ENCODE peak calls at places on chromosome 16, in nine cellular contexts. F, V, A, H, K, J, M, P and W are unnamed samples.

GRCh38 chr16:88777801-88778415 is 7.1 kb downstream of the PIEZO1 start:
- DNase-seq in F (no peak), V (no peak), A (no peak), H (no peak), K (no peak), J (no peak), M (no peak), P (no peak), W (no peak)

GRCh38 chr16:68377667-68378420 is 67.0 kb downstream of the PRMT7 start:
- DNase-seq in F (no peak), V (no peak), A (no peak), H (peak), K (peak), J (no peak), M (no peak), P (no peak), W (no peak)

GRCh38 chr16:46961373-46962353 is 11.8 kb downstream of the DNAJA2 start:
- DNase-seq in F (no peak), V (peak), A (no peak), H (no peak), K (no peak), J (no peak), M (no peak), P (peak), W (no peak)

GRCh38 chr16:48123104-48123788 is 32.5 kb downstream of the ABCC12 start:
- DNase-seq in F (peak), V (peak), A (peak), H (peak), K (peak), J (peak), M (no peak), P (no peak), W (peak)

GRCh38 chr16:50270510-50271147 is 4.3 kb downstream of the ADCY7 start:
- DNase-seq in F (no peak), V (no peak), A (no peak), H (no peak), K (no peak), J (no peak), M (no peak), P (no peak), W (no peak)

GRCh38 chr16:58127033-58127556 is 2.1 kb downstream of the CFAP20 start:
- DNase-seq in F (no peak), V (peak), A (peak), H (peak), K (peak), J (peak), M (peak), P (no peak), W (peak)

GRCh38 chr16:78962457-78962929 is 638.0 kb downstream of the MAF start:
- DNase-seq in F (no peak), V (no peak), A (no peak), H (no peak), K (no peak), J (no peak), M (no peak), P (no peak), W (no peak)

GRCh38 chr16:79182618-79183017 is 417.9 kb downstream of the MAF start:
- DNase-seq in F (no peak), V (no peak), A (no peak), H (no peak), K (no peak), J (no peak), M (no peak), P (no peak), W (no peak)

GRCh38 chr16:546909-547770 is 13.1 kb upstream of the PRR35 start:
- DNase-seq in F (peak), V (peak), A (peak), H (no peak), K (no peak), J (peak), M (peak), P (peak), W (no peak)

GRCh38 chr16:9012848-9013507 is 49.3 kb upstream of the USP7 start:
- DNase-seq in F (no peak), V (no peak), A (peak), H (peak), K (no peak), J (no peak), M (peak), P (no peak), W (no peak)

GRCh38 chr16:21121150-21121549 is 29.5 kb downstream of the DNAH3 start:
- DNase-seq in F (no peak), V (no peak), A (no peak), H (no peak), K (no peak), J (no peak), M (no peak), P (no peak), W (no peak)

GRCh38 chr16:52812945-52813556 is 239.6 kb downstream of the CHD9NB start:
- DNase-seq in F (no peak), V (peak), A (peak), H (peak), K (peak), J (peak), M (no peak), P (no peak), W (peak)

GRCh38 chr16:75281826-75282225 is 30.4 kb upstream of the BCAR1 start:
- DNase-seq in F (no peak), V (no peak), A (no peak), H (no peak), K (no peak), J (no peak), M (no peak), P (no peak), W (no peak)

GRCh38 chr16:66740010-66740409 is 11.4 kb downstream of the DYNC1LI2 start:
- DNase-seq in F (no peak), V (no peak), A (peak), H (peak), K (no peak), J (peak), M (peak), P (no peak), W (no peak)

GRCh38 chr16:67528222-67528869 is at the start of gene RIPOR1:
- DNase-seq in F (no peak), V (peak), A (peak), H (no peak), K (no peak), J (peak), M (peak), P (no peak), W (no peak)

GRCh38 chr16:90061437-90061836 is 15.7 kb downstream of the PRDM7 start:
- DNase-seq in F (no peak), V (no peak), A (no peak), H (no peak), K (no peak), J (no peak), M (no peak), P (no peak), W (no peak)
- H3K4me3 ChIP-seq in F (no peak), V (no peak), A (no peak), H (no peak), K (no peak), J (no peak), M (no peak), P (no peak), W (no peak)

DNA sequence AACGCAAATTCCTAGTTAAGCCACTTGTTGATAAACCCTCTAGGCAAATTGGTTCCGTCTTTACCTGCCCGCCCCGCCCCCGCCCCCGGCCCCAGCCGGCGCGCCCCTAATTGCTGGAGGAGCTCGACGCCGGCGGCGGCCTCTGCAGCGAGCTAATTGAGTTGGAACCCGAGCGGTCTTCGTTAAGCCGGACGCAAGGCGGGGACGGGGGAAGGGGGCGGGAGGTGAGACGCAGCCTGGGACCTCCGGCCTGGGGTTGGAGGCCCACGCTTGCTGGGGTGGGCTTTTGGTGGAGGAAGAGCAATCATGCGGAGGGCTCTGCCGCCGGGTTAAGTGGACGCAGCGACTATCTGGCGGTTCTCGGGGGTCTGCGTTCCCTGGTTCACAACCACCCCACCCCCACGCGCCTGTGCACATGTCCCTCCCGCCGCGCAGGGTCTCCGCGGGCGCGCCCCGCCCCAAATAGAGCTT is 12.7 kb upstream of the FOXF1 start:
- DNase-seq in F (no peak), V (no peak), A (no peak), H (no peak), K (no peak), J (no peak), M (no peak), P (no peak), W (no peak)
- H3K4me3 ChIP-seq in F (peak), V (no peak), A (no peak), H (no peak), K (no peak), J (no peak), M (peak), P (no peak), W (peak)

GRCh38 chr16:27698746-27699145 is 148.8 kb downstream of the KATNIP start:
- DNase-seq in F (no peak), V (no peak), A (no peak), H (no peak), K (no peak), J (no peak), M (no peak), P (no peak), W (no peak)

GRCh38 chr16:27699540-27699939 is 149.6 kb downstream of the KATNIP start:
- DNase-seq in F (no peak), V (no peak), A (no peak), H (no peak), K (no peak), J (no peak), M (no peak), P (no peak), W (no peak)

GRCh38 chr16:27698266-27698665 is 148.3 kb downstream of the KATNIP start:
- DNase-seq in F (no peak), V (no peak), A (peak), H (no peak), K (no peak), J (no peak), M (peak), P (no peak), W (no peak)

GRCh38 chr16:27701381-27701780 is 151.4 kb downstream of the KATNIP start:
- DNase-seq in F (no peak), V (no peak), A (no peak), H (no peak), K (no peak), J (no peak), M (no peak), P (no peak), W (no peak)

DNA sequence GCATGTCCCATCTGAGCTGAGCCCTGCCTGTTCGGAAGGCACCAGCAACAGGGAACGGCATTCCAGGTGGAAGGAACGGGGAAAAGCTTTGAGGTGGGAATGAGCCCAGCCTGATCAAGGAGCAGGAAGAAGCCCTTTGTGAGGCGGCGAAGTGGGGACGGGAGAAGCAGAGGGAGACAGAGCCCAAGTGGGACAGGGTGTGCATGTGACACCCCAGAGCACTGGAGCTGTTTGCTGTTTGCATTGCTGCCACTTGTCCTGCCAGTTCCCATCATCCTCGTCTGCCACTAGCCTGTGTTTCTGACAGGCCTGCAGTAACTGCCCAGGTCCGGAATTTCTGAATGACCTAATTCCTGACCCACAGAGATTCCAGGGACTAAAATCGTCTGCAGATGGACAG is 150.7 kb downstream of the KATNIP start:
- DNase-seq in F (no peak), V (peak), A (no peak), H (no peak), K (no peak), J (no peak), M (no peak), P (no peak), W (no peak)
- H3K4me3 ChIP-seq in F (no peak), V (no peak), A (no peak), H (no peak), K (no peak), J (no peak), M (no peak), P (no peak), W (no peak)

DNA sequence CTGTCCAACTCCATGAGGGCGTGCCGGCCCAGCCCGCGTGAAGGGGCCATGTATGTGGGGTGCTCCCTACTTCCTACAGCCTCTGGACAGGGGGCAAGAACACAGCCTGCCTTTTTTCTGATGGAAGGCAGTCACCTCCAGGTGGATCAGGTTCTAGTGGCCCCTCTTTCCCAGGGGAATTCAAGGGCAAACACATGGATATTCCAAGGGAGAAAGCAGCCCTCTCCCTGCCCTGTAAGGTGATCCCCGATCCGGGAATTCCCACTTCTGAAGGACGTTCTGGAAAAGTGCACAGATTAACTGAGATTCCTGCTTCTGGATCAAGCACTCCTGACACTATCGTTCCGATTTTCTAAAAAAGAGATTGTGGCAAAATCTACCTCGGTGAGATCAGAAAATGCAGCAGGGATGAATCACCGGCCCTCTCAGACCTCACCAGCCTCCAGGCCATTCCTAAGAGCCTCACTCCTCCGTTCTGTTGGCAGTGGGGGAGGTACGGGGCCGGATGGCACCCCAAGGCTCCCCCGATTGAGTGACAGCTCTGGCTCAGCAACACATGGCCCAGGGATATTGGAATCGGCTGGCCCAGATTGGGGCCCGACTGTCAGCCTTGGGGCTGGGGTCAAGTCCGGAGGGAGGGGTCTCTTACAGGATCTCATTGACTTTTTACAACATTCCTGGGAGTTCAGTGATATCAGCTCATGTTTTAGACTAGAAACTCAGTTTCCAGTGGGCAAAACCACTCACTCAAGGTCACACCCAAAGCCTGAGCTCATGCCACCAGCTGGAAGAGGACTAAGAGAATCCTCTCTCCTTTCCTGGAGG is 12.3 kb downstream of the STX1B start:
- DNase-seq in F (no peak), V (peak), A (no peak), H (peak), K (peak), J (peak), M (no peak), P (no peak), W (peak)
- H3K4me3 ChIP-seq in F (no peak), V (peak), A (no peak), H (no peak), K (peak), J (peak), M (no peak), P (no peak), W (peak)

GRCh38 chr16:4500283-4500682 is 24.1 kb downstream of the HMOX2 start:
- DNase-seq in F (no peak), V (peak), A (no peak), H (peak), K (peak), J (peak), M (no peak), P (no peak), W (peak)

GRCh38 chr16:4498546-4499195 is 22.5 kb downstream of the HMOX2 start:
- DNase-seq in F (no peak), V (no peak), A (no peak), H (no peak), K (no peak), J (no peak), M (no peak), P (no peak), W (no peak)

GRCh38 chr16:4499196-4499555 is 23.0 kb downstream of the HMOX2 start:
- DNase-seq in F (no peak), V (no peak), A (no peak), H (no peak), K (no peak), J (no peak), M (no peak), P (no peak), W (no peak)

GRCh38 chr16:4505356-4506153 is 29.4 kb downstream of the HMOX2 start:
- DNase-seq in F (peak), V (no peak), A (no peak), H (no peak), K (no peak), J (no peak), M (no peak), P (no peak), W (no peak)

GRCh38 chr16:4501071-4501478 is 24.9 kb downstream of the HMOX2 start:
- DNase-seq in F (no peak), V (peak), A (no peak), H (peak), K (peak), J (no peak), M (no peak), P (no peak), W (no peak)
- H3K4me3 ChIP-seq in F (no peak), V (peak), A (no peak), H (no peak), K (no peak), J (no peak), M (no peak), P (no peak), W (no peak)

GRCh38 chr16:14502256-14502875 is 127.7 kb downstream of the PARN start:
- DNase-seq in F (no peak), V (no peak), A (no peak), H (no peak), K (no peak), J (no peak), M (no peak), P (no peak), W (no peak)
- H3K4me3 ChIP-seq in F (no peak), V (no peak), A (no peak), H (no peak), K (no peak), J (no peak), M (no peak), P (no peak), W (no peak)

DNA sequence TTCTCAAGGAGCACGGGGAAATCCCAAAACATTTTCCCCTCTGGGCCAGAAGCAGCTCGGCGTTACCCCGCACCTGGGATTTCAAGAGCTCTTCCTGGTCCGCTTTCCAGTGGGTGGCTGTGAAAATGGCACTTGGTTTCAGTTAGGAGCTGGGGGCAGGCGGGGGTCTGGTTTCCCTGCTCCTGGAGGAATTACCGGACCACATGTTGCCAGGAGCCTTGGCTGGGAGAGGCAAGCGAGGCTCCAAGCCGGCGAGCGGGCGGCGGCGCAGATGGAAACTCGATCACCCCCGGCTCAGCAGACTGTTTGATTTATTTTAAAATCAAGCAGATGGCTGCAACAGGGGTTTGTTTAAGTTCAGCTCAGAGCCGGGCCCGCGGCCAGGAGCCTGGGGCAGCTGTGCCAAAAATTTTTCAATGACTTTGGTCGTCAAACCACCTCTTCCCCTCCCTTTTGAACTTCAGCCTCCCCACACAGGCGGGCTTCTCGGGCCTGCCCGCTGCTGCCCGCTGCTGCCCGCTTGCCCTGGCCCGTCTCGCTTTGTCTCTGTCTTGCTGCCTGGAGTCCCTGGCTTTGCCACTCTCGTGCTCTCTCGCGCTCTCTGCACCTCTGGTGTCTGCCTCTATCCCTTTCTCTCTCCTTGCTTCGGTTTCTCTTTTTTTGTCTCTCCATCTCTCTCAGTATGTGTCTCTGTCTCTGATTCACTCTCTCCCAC is 108.0 kb upstream of the CIBAR2 start:
- DNase-seq in F (peak), V (peak), A (peak), H (peak), K (no peak), J (no peak), M (peak), P (no peak), W (peak)
- H3K4me3 ChIP-seq in F (no peak), V (peak), A (peak), H (peak), K (peak), J (no peak), M (no peak), P (no peak), W (peak)

GRCh38 chr16:56632848-56633365 is 448 bp downstream of the MT1M start:
- DNase-seq in F (no peak), V (no peak), A (no peak), H (no peak), K (no peak), J (no peak), M (no peak), P (no peak), W (no peak)

GRCh38 chr16:56635441-56635967 is 3.0 kb upstream of the MT1A start:
- DNase-seq in F (no peak), V (no peak), A (no peak), H (no peak), K (no peak), J (no peak), M (no peak), P (no peak), W (no peak)

GRCh38 chr16:56633535-56633934 is 1.1 kb downstream of the MT1M start:
- DNase-seq in F (no peak), V (no peak), A (no peak), H (no peak), K (no peak), J (no peak), M (no peak), P (no peak), W (no peak)

GRCh38 chr16:56636616-56637413 is 1.7 kb upstream of the MT1A start:
- DNase-seq in F (no peak), V (no peak), A (no peak), H (no peak), K (no peak), J (no peak), M (no peak), P (no peak), W (no peak)

GRCh38 chr16:56634715-56635440 is 2.4 kb downstream of the MT1M start:
- DNase-seq in F (no peak), V (no peak), A (no peak), H (no peak), K (no peak), J (no peak), M (no peak), P (no peak), W (no peak)
- H3K4me3 ChIP-seq in F (no peak), V (no peak), A (no peak), H (peak), K (peak), J (no peak), M (peak), P (no peak), W (peak)

DNA sequence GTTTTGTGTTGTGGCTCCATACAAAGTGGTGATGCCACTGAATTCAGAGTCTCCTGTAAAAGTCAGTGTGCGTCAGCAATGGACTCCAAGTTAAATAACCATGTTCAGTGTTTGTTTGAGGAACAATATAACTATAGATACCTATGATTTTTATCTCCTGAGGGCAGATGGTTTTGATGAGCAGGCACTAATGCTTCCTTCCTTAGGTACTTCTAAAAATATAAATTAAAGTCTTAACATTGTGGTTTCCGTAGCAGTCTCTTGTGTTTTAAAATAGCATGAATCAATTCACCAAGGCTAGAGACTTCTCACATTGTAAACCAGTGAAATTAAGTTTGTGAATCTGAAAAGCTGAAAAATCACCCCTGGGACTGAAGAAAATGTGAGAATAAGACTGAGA is 1503.0 kb downstream of the CDH11 start:
- DNase-seq in F (no peak), V (no peak), A (no peak), H (no peak), K (no peak), J (no peak), M (no peak), P (no peak), W (no peak)
- H3K4me3 ChIP-seq in F (no peak), V (no peak), A (no peak), H (no peak), K (no peak), J (no peak), M (no peak), P (no peak), W (no peak)

GRCh38 chr16:82995927-82996441 is 369.2 kb downstream of the CDH13 start:
- DNase-seq in F (no peak), V (peak), A (peak), H (peak), K (peak), J (no peak), M (no peak), P (no peak), W (peak)
- H3K4me3 ChIP-seq in F (no peak), V (peak), A (no peak), H (no peak), K (no peak), J (no peak), M (no peak), P (no peak), W (peak)